ENCODE peak calls at places on chromosomes 4 and X, in seven cellular contexts. T is GM06990, J is astrocyte, X is esophagus squamous epithelium, M is fibroblast of lung, H is uterus, V is cardiac muscle cell. R is an unnamed sample.

GRCh38 chr4:101806914-101807313 is 16.4 kb downstream of the BANK1 start:
- DNase-seq in J (no peak), M (no peak), H (no peak), X (peak), V (no peak), T (peak), R (peak)

GRCh38 chrX:31449064-31449463 is 377.2 kb upstream of the FTHL17 start:
- DNase-seq in H (no peak), X (no peak), T (no peak), M (no peak), J (no peak), V (no peak), R (no peak)

GRCh38 chrX:139949703-139950102 is 15.6 kb downstream of the CXorf66 start:
- DNase-seq in H (no peak), X (no peak), T (no peak), M (no peak), V (no peak), J (no peak), R (peak)

GRCh38 chr4:182871616-182872015 is 45.6 kb downstream of the DCTD start:
- DNase-seq in X (no peak), H (no peak), V (no peak), M (no peak), T (no peak), J (no peak), R (no peak)

GRCh38 chr4:140027135-140027534 is 126.8 kb downstream of the MAML3 start:
- DNase-seq in H (no peak), V (no peak), J (no peak), T (no peak), M (no peak), X (no peak), R (no peak)

GRCh38 chr4:165635951-165636350 is 237.1 kb upstream of the TLL1 start:
- DNase-seq in V (no peak), M (no peak), X (no peak), J (no peak), H (no peak), T (no peak), R (no peak)

GRCh38 chr4:8291701-8292387 is 22.3 kb downstream of the HTRA3 start:
- DNase-seq in V (no peak), J (no peak), T (no peak), M (no peak), H (no peak), X (no peak), R (no peak)

GRCh38 chr4:58515206-58515605 is 1405.0 kb upstream of the IGFBP7 start:
- DNase-seq in T (no peak), J (no peak), M (no peak), V (no peak), X (no peak), H (no peak), R (no peak)

GRCh38 chr4:38034986-38035882 is 75.0 kb downstream of the PTTG2 start:
- DNase-seq in X (no peak), M (peak), H (peak), T (peak), V (peak), J (peak), R (peak)

GRCh38 chr4:147108409-147108808 is 162.7 kb upstream of the TTC29 start:
- DNase-seq in J (peak), T (no peak), V (no peak), H (no peak), X (no peak), M (peak), R (peak)

DNA sequence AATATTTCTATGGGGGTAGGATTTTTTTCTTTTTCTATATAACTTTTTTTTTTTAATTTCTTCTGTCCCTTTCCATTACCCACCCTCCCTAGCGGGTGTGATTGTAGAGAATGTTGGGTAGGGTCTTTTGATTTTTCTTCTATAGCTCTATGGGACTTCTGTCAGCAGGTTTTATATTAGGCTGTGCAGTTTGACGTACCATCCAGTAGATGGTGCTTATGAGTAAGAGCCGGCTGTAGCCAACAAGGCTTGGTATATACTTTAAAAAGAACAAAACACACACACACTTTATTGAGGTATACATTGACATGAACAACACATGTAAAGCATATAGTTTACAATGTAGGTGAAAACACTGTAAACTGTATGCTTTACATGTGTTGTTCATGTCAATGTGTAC is 247.9 kb upstream of the POF1B start:
- DNase-seq in T (no peak), M (no peak), V (peak), J (no peak), X (no peak), H (no peak), R (no peak)
- TF ChIP-seq CTCF in T (peak), M (no peak), V (no peak), J (peak), X (no peak), H (no peak), R (no peak)

GRCh38 chrX:69286546-69286906 is 121.3 kb upstream of the PJA1 start:
- DNase-seq in X (no peak), T (no peak), J (no peak), M (no peak), V (no peak), H (no peak), R (no peak)

GRCh38 chrX:69287025-69287540 is 121.8 kb upstream of the PJA1 start:
- DNase-seq in J (no peak), H (no peak), T (no peak), M (no peak), X (no peak), V (peak), R (no peak)

GRCh38 chrX:69285401-69285871 is 120.2 kb upstream of the PJA1 start:
- DNase-seq in M (no peak), H (peak), J (no peak), X (no peak), T (no peak), V (no peak), R (peak)

GRCh38 chrX:69284491-69284890 is 119.2 kb upstream of the PJA1 start:
- DNase-seq in H (no peak), V (no peak), M (no peak), X (no peak), J (no peak), T (no peak), R (no peak)

DNA sequence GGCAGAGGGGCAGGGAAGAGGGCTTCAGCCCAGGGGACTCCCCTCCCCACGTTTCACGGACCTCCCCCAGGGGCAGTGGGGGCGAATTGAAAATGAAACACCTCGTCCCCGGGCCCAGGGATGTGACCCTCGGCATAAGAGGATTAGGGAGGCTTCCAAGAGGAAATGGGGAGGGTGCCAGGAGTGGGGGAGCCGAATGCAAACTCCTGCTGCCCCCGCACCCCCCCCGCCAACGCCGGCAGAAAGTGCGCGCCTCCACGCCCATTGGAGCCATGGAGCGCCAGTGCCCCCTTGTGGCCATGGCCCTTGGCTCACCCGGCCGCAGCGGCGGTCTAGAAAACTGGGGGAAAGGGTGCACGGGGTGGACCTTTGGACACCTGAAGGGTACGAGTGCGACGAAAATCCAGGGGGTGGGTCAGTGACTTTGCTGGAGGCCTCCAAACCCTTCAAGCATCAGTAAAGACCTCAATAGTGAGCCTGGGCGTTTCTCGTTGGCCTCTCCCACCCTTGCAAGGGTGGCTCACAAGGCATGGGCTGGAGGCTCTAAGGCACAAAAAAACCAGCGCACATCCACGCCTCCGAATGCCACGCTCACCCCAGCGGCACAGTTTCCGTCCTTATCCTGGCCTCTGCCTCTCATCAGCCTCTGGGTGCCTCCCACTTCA is 120.8 kb upstream of the PJA1 start:
- DNase-seq in T (peak), V (peak), H (peak), M (peak), J (no peak), X (no peak), R (peak)
- H3K4me3 ChIP-seq in T (peak), V (peak), H (peak), M (peak), J (no peak), X (peak), R (peak)

DNA sequence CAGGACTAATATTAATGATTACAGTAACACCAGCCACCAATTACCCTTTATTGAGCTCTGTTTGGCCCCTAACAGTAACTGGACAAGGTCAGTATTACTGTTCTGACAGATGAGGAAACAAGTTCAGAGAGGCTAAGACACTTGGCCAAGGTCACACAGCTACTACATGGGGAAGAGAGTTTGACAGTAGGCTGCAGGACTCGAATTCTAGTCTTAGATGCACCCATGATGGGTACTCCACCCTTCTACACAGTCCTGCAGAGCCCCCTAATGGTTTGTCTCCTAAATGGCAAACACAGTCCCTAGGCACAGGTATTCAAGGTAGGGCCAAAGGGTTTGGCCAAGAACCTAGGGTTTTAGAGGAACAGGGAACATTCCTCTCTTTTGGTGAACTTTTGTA is 93.9 kb downstream of the NSUN7 start:
- DNase-seq in J (no peak), V (no peak), T (no peak), H (no peak), X (no peak), M (no peak), R (no peak)
- TF ChIP-seq CTCF in J (no peak), V (no peak), T (peak), H (no peak), X (no peak), M (no peak), R (no peak)

GRCh38 chr4:54661686-54662085 is 3.9 kb downstream of the KIT start:
- DNase-seq in M (peak), T (no peak), J (peak), V (no peak), H (no peak), X (no peak), R (peak)
- H3K4me3 ChIP-seq in M (no peak), T (no peak), J (no peak), V (no peak), H (no peak), X (no peak), R (no peak)

DNA sequence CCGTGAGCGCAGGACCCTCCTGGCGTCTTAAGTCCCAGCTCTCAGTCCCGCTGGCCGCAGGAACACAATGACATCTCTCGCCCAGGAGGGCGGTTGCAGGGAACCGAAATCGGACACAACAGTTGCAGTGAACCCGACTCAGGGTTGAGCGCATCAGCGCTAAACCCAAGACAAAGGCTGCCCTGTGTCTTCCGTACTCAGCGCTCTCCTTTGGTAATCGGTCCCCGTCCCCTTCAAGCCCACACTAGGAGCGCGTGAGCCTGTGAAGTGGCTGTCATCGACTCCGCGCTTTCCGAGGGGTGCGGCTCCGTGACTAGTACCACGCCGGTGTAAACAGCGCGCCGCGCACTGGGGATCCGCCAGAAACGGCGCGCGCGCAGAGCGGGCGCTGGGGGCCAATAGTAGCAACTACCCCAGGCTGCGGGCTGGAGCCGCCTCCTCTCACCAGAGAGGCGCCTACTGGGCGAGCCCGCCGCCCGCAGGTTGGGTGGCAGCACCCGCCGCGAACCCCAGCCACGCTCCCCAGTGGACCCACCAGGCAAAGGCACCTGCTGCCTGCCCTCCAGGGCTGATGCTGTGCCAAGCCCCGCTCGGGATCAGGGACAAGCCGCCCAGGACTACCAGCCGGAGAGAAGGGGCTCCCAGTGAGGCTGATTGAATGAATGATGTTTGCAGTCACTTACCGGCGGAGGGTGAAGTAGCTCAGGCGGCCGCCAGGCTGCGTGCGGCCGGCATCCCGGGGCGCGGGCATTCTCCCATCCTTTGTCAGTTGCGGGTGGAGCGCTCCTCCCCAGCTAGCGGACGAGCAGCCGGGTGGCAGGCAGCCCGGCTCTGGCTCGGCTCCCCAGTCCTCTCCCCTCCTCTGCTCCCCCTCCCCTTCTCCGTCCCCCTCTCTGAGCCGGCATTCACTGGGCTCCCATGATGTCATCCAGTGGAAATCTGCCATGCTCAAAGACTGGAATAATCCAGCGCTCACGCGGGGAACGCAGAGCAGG is 370.4 kb upstream of the SMIM31 start:
- DNase-seq in M (peak), H (peak), X (no peak), T (no peak), V (peak), J (peak), R (no peak)
- TF ChIP-seq CTCF in M (peak), H (peak), X (peak), T (no peak), V (no peak), J (peak), R (no peak)